ENCODE peak calls at places on chromosomes 6 and 20, in ten cellular contexts. U, X, T, A, M, P, L, O, D and J are unnamed samples.

GRCh38 chr6:64817525-64817924 is 889.5 kb downstream of the EYS start:
- DNase-seq in U (no peak), X (no peak), T (no peak), A (no peak), M (no peak), P (no peak), L (no peak), O (no peak), D (no peak), J (no peak)

GRCh38 chr6:4687989-4688947 is 87.9 kb upstream of the CDYL start:
- DNase-seq in U (peak), X (peak), T (no peak), A (peak), M (peak), P (no peak), L (no peak), O (no peak), D (no peak), J (peak)

GRCh38 chr6:81981812-81982211 is 229.3 kb upstream of the TENT5A start:
- DNase-seq in U (peak), X (peak), T (no peak), A (peak), M (no peak), P (no peak), L (no peak), O (peak), D (no peak), J (peak)

GRCh38 chr6:64691069-64691468 is 1016.0 kb downstream of the EYS start:
- DNase-seq in U (no peak), X (no peak), T (no peak), A (no peak), M (no peak), P (no peak), L (no peak), O (no peak), D (no peak), J (no peak)

GRCh38 chr6:166192557-166192956 is 24.9 kb upstream of the TBXT start:
- DNase-seq in U (no peak), X (no peak), T (no peak), A (no peak), M (no peak), P (no peak), L (no peak), O (no peak), D (no peak), J (no peak)

GRCh38 chr20:43969501-43969900 is 54.8 kb downstream of the TOX2 start:
- DNase-seq in U (no peak), X (no peak), T (no peak), A (no peak), M (no peak), P (no peak), L (no peak), O (no peak), D (no peak), J (no peak)

GRCh38 chr20:20085812-20086211 is 33.5 kb downstream of the CFAP61 start:
- DNase-seq in U (peak), X (no peak), T (peak), A (no peak), M (no peak), P (no peak), L (no peak), O (no peak), D (no peak), J (no peak)

GRCh38 chr6:127384007-127384406 is 40.6 kb upstream of the ECHDC1 start:
- DNase-seq in U (no peak), X (peak), T (no peak), A (peak), M (no peak), P (no peak), L (no peak), O (no peak), D (no peak), J (peak)

GRCh38 chr6:6943411-6943810 is 164.3 kb upstream of the RREB1 start:
- DNase-seq in U (no peak), X (no peak), T (no peak), A (no peak), M (no peak), P (no peak), L (no peak), O (no peak), D (no peak), J (no peak)

GRCh38 chr20:62879275-62880146 is 17.9 kb upstream of the TCFL5 start:
- DNase-seq in U (no peak), X (no peak), T (no peak), A (no peak), M (no peak), P (no peak), L (no peak), O (no peak), D (no peak), J (no peak)

GRCh38 chr6:128204621-128205020 is 303.8 kb upstream of the THEMIS start:
- DNase-seq in U (peak), X (peak), T (no peak), A (no peak), M (no peak), P (no peak), L (no peak), O (no peak), D (no peak), J (no peak)

GRCh38 chr6:52942221-52942620 is 32.7 kb upstream of the GSTA3 start:
- DNase-seq in U (no peak), X (no peak), T (no peak), A (no peak), M (no peak), P (no peak), L (no peak), O (no peak), D (no peak), J (no peak)

GRCh38 chr6:2524090-2524489 is 226.6 kb downstream of the MYLK4 start:
- DNase-seq in U (no peak), X (no peak), T (no peak), A (no peak), M (peak), P (no peak), L (no peak), O (no peak), D (no peak), J (no peak)

GRCh38 chr20:50279988-50280850 is 89.6 kb downstream of the CEBPB start:
- DNase-seq in U (no peak), X (no peak), T (no peak), A (no peak), M (no peak), P (no peak), L (no peak), O (no peak), D (no peak), J (no peak)

GRCh38 chr6:157989541-157990289 is 8.1 kb downstream of the SYNJ2 start:
- DNase-seq in U (peak), X (peak), T (peak), A (peak), M (peak), P (no peak), L (peak), O (no peak), D (peak), J (peak)

GRCh38 chr6:37546141-37546871 is 46.6 kb upstream of the CCDC167 start:
- DNase-seq in U (no peak), X (no peak), T (no peak), A (no peak), M (no peak), P (no peak), L (no peak), O (no peak), D (no peak), J (no peak)

GRCh38 chr6:118744261-118744941 is 93.0 kb upstream of the CEP85L start:
- DNase-seq in U (peak), X (peak), T (no peak), A (peak), M (no peak), P (no peak), L (no peak), O (no peak), D (no peak), J (peak)

GRCh38 chr20:50146732-50147662 is 6.5 kb downstream of the PEDS1 start:
- DNase-seq in U (peak), X (peak), T (peak), A (peak), M (no peak), P (no peak), L (no peak), O (no peak), D (no peak), J (no peak)

GRCh38 chr6:2916354-2916925 is 13.3 kb upstream of the SERPINB9 start:
- DNase-seq in U (no peak), X (no peak), T (no peak), A (no peak), M (no peak), P (no peak), L (no peak), O (no peak), D (no peak), J (no peak)

GRCh38 chr6:117685359-117685758 is 10.1 kb downstream of the NUS1 start:
- DNase-seq in U (no peak), X (no peak), T (no peak), A (no peak), M (no peak), P (no peak), L (no peak), O (no peak), D (no peak), J (no peak)

GRCh38 chr6:126720326-126720725 is 380.4 kb downstream of the CENPW start:
- DNase-seq in U (no peak), X (peak), T (no peak), A (peak), M (no peak), P (no peak), L (no peak), O (peak), D (no peak), J (no peak)

GRCh38 chr20:35145141-35145564 is 2.0 kb downstream of the EDEM2 start:
- DNase-seq in U (peak), X (peak), T (peak), A (peak), M (peak), P (no peak), L (no peak), O (peak), D (peak), J (peak)

GRCh38 chr6:170429457-170429856 is 122.9 kb downstream of the FAM120B start:
- DNase-seq in U (no peak), X (peak), T (no peak), A (no peak), M (no peak), P (no peak), L (no peak), O (no peak), D (no peak), J (no peak)

GRCh38 chr20:47073766-47074475 is 179.3 kb downstream of the EYA2 start:
- DNase-seq in U (no peak), X (no peak), T (no peak), A (no peak), M (no peak), P (no peak), L (no peak), O (no peak), D (no peak), J (no peak)

GRCh38 chr6:168370310-168370991 is 50.9 kb upstream of the DACT2 start:
- DNase-seq in U (no peak), X (no peak), T (peak), A (no peak), M (peak), P (no peak), L (peak), O (peak), D (peak), J (no peak)

GRCh38 chr6:105388392-105388791 is 14.5 kb downstream of the PREP start:
- DNase-seq in U (no peak), X (no peak), T (no peak), A (no peak), M (no peak), P (no peak), L (no peak), O (no peak), D (no peak), J (no peak)

GRCh38 chr6:168194732-168195565 is 115.9 kb upstream of the FRMD1 start:
- DNase-seq in U (no peak), X (no peak), T (no peak), A (no peak), M (no peak), P (no peak), L (no peak), O (no peak), D (no peak), J (no peak)

GRCh38 chr6:111852704-111853103 is 20.5 kb downstream of the FYN start:
- DNase-seq in U (no peak), X (peak), T (no peak), A (peak), M (no peak), P (no peak), L (no peak), O (no peak), D (peak), J (peak)

GRCh38 chr20:36542516-36543186 is 1.3 kb downstream of the MYL9 start:
- DNase-seq in U (no peak), X (no peak), T (no peak), A (no peak), M (no peak), P (no peak), L (no peak), O (no peak), D (no peak), J (no peak)

GRCh38 chr6:155050311-155050710 is 55.2 kb downstream of the TIAM2 start:
- DNase-seq in U (peak), X (peak), T (no peak), A (peak), M (no peak), P (no peak), L (no peak), O (no peak), D (no peak), J (no peak)

GRCh38 chr20:46348972-46349741 is 40.9 kb upstream of the CDH22 start:
- DNase-seq in U (no peak), X (peak), T (peak), A (peak), M (peak), P (no peak), L (peak), O (no peak), D (peak), J (peak)

GRCh38 chr6:90368601-90369000 is 72.0 kb upstream of the BACH2 start:
- DNase-seq in U (no peak), X (peak), T (no peak), A (peak), M (no peak), P (no peak), L (no peak), O (no peak), D (no peak), J (no peak)

GRCh38 chr6:90368001-90368400 is 71.4 kb upstream of the BACH2 start:
- DNase-seq in U (no peak), X (no peak), T (no peak), A (no peak), M (no peak), P (no peak), L (no peak), O (no peak), D (no peak), J (no peak)

GRCh38 chr6:90370493-90370959 is 73.9 kb upstream of the BACH2 start:
- DNase-seq in U (peak), X (no peak), T (no peak), A (peak), M (no peak), P (no peak), L (no peak), O (no peak), D (no peak), J (no peak)

GRCh38 chr6:90369651-90370050 is 73.0 kb upstream of the BACH2 start:
- DNase-seq in U (no peak), X (no peak), T (no peak), A (no peak), M (no peak), P (no peak), L (no peak), O (no peak), D (no peak), J (no peak)

GRCh38 chr6:90369024-90369519 is 72.4 kb upstream of the BACH2 start:
- DNase-seq in U (peak), X (peak), T (peak), A (peak), M (peak), P (peak), L (peak), O (peak), D (peak), J (peak)
- TF ChIP-seq CTCF in U (no peak), X (no peak), T (no peak), A (no peak), M (no peak), P (no peak), L (no peak), O (no peak), D (no peak), J (no peak)

GRCh38 chr6:73586416-73586974 is 65.7 kb upstream of the EEF1A1 start:
- DNase-seq in U (no peak), X (no peak), T (no peak), A (peak), M (no peak), P (no peak), L (no peak), O (no peak), D (peak), J (peak)
- H3K4me3 ChIP-seq in U (no peak), X (peak), T (no peak), A (peak), M (peak), P (no peak), L (no peak), O (peak), D (peak), J (peak)

GRCh38 chr20:48153105-48153504 is 367.8 kb upstream of the SULF2 start:
- DNase-seq in U (no peak), X (no peak), T (no peak), A (no peak), M (no peak), P (no peak), L (no peak), O (no peak), D (no peak), J (no peak)
- TF ChIP-seq CTCF in U (no peak), X (no peak), T (no peak), A (no peak), M (no peak), P (no peak), L (no peak), O (no peak), D (no peak), J (no peak)

GRCh38 chr6:31116661-31117385 is 2.2 kb downstream of the PSORS1C1 start:
- DNase-seq in U (no peak), X (no peak), T (no peak), A (no peak), M (no peak), P (no peak), L (peak), O (no peak), D (no peak), J (peak)
- H3K4me3 ChIP-seq in U (no peak), X (no peak), T (no peak), A (no peak), M (no peak), P (no peak), L (peak), O (no peak), D (no peak), J (no peak)

GRCh38 chr6:142699391-142699790 is 245.6 kb downstream of the HIVEP2 start:
- DNase-seq in U (no peak), X (no peak), T (no peak), A (no peak), M (no peak), P (no peak), L (no peak), O (no peak), D (no peak), J (no peak)

GRCh38 chr6:142700032-142700431 is 244.9 kb downstream of the HIVEP2 start:
- DNase-seq in U (no peak), X (no peak), T (no peak), A (no peak), M (no peak), P (no peak), L (no peak), O (no peak), D (no peak), J (no peak)

GRCh38 chr6:142697912-142698311 is 247.1 kb downstream of the HIVEP2 start:
- DNase-seq in U (no peak), X (peak), T (no peak), A (no peak), M (no peak), P (no peak), L (no peak), O (no peak), D (peak), J (no peak)

GRCh38 chr6:142700676-142701185 is 244.2 kb downstream of the HIVEP2 start:
- DNase-seq in U (no peak), X (no peak), T (no peak), A (no peak), M (no peak), P (no peak), L (no peak), O (no peak), D (no peak), J (no peak)

GRCh38 chr6:142698751-142699150 is 246.2 kb downstream of the HIVEP2 start:
- DNase-seq in U (no peak), X (no peak), T (no peak), A (no peak), M (no peak), P (no peak), L (no peak), O (no peak), D (no peak), J (no peak)
- TF ChIP-seq CTCF in U (peak), X (peak), T (no peak), A (peak), M (no peak), P (no peak), L (no peak), O (no peak), D (no peak), J (peak)

GRCh38 chr6:43096451-43097097 is 20.5 kb downstream of the PTK7 start:
- DNase-seq in U (peak), X (peak), T (peak), A (peak), M (no peak), P (no peak), L (no peak), O (no peak), D (no peak), J (peak)
- H3K4me3 ChIP-seq in U (peak), X (no peak), T (no peak), A (no peak), M (no peak), P (no peak), L (no peak), O (no peak), D (no peak), J (no peak)

DNA sequence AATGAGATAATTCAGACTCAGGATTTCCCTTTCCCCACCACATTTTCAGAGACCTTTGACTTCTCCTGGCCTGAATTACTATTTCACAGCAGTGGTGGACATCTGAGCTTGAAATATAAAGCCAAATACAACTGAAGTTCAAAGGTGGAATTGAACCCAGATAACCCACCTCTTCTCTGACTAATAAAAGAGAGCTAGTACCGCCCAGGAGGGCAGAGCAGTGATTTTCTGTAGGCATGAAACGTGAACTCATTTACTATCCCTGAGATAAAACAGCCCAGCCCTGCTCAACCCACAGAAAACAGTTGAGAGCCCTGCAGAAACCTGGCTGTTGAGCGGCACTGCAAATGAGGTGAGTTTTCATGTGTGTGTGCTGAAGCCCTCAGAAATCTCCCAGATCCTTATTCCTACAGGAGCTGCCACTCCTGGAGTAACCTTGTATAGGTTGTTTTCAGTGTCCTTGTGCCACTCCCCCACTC is 99.3 kb downstream of the NOL4L start:
- DNase-seq in U (no peak), X (no peak), T (no peak), A (no peak), M (no peak), P (no peak), L (no peak), O (no peak), D (no peak), J (no peak)
- TF ChIP-seq CTCF in U (no peak), X (no peak), T (no peak), A (no peak), M (no peak), P (no peak), L (no peak), O (no peak), D (no peak), J (no peak)